ENCODE peak calls at places on chromosomes 4 and X, in ten cellular contexts. One of them, this sample, is unnamed.

GRCh38 chr4:37157403-37158167 is 87.0 kb upstream of the NWD2 start:
- DNase-seq in mammary epithelial cell: no peak
- DNase-seq in IMR-90: no peak
- DNase-seq in breast epithelium: no peak
- DNase-seq in lung: no peak
- DNase-seq in lower lobe of right lung: no peak
- DNase-seq in H1: no peak
- DNase-seq in brain microvascular endothelial cell: no peak
- DNase-seq in AG04449: no peak
- DNase-seq in OCI-LY7: no peak
- DNase-seq in this sample: no peak

GRCh38 chr4:174490356-174490969 is 31.8 kb downstream of the HPGD start:
- DNase-seq in OCI-LY7: no peak
- DNase-seq in IMR-90: peak
- DNase-seq in lower lobe of right lung: no peak
- DNase-seq in breast epithelium: no peak
- DNase-seq in AG04449: no peak
- DNase-seq in H1: no peak
- DNase-seq in mammary epithelial cell: no peak
- DNase-seq in lung: no peak
- DNase-seq in brain microvascular endothelial cell: peak
- DNase-seq in this sample: no peak

GRCh38 chr4:123986268-123986798 is 589.7 kb downstream of the SPRY1 start:
- DNase-seq in H1: no peak
- DNase-seq in mammary epithelial cell: peak
- DNase-seq in IMR-90: peak
- DNase-seq in AG04449: peak
- DNase-seq in lower lobe of right lung: no peak
- DNase-seq in OCI-LY7: no peak
- DNase-seq in brain microvascular endothelial cell: peak
- DNase-seq in lung: peak
- DNase-seq in breast epithelium: no peak
- DNase-seq in this sample: peak

GRCh38 chrX:85359051-85359450 is 20.4 kb downstream of the POF1B start:
- DNase-seq in breast epithelium: no peak
- DNase-seq in H1: no peak
- DNase-seq in brain microvascular endothelial cell: no peak
- DNase-seq in lower lobe of right lung: no peak
- DNase-seq in AG04449: no peak
- DNase-seq in lung: no peak
- DNase-seq in IMR-90: no peak
- DNase-seq in mammary epithelial cell: no peak
- DNase-seq in OCI-LY7: no peak
- DNase-seq in this sample: no peak

GRCh38 chr4:120871173-120871572 is 51.4 kb downstream of the PRDM5 start:
- DNase-seq in mammary epithelial cell: no peak
- DNase-seq in AG04449: no peak
- DNase-seq in IMR-90: no peak
- DNase-seq in lung: no peak
- DNase-seq in OCI-LY7: no peak
- DNase-seq in brain microvascular endothelial cell: no peak
- DNase-seq in lower lobe of right lung: no peak
- DNase-seq in H1: no peak
- DNase-seq in breast epithelium: no peak
- DNase-seq in this sample: no peak

GRCh38 chr4:185567828-185568442 is 32.6 kb upstream of the PDLIM3 start:
- DNase-seq in AG04449: no peak
- DNase-seq in lower lobe of right lung: no peak
- DNase-seq in OCI-LY7: no peak
- DNase-seq in lung: peak
- DNase-seq in H1: no peak
- DNase-seq in mammary epithelial cell: no peak
- DNase-seq in breast epithelium: peak
- DNase-seq in IMR-90: peak
- DNase-seq in brain microvascular endothelial cell: peak
- DNase-seq in this sample: no peak

GRCh38 chr4:8297691-8298485 is 28.3 kb downstream of the HTRA3 start:
- DNase-seq in breast epithelium: peak
- DNase-seq in IMR-90: no peak
- DNase-seq in AG04449: no peak
- DNase-seq in lower lobe of right lung: peak
- DNase-seq in mammary epithelial cell: no peak
- DNase-seq in brain microvascular endothelial cell: no peak
- DNase-seq in lung: no peak
- DNase-seq in OCI-LY7: no peak
- DNase-seq in H1: no peak
- DNase-seq in this sample: peak

GRCh38 chrX:109797311-109797975 is 64.4 kb upstream of the ACSL4 start:
- DNase-seq in OCI-LY7: no peak
- DNase-seq in lung: no peak
- DNase-seq in IMR-90: no peak
- DNase-seq in lower lobe of right lung: no peak
- DNase-seq in mammary epithelial cell: peak
- DNase-seq in breast epithelium: no peak
- DNase-seq in AG04449: no peak
- DNase-seq in H1: no peak
- DNase-seq in brain microvascular endothelial cell: no peak
- DNase-seq in this sample: no peak

GRCh38 chr4:656651-657337 is 17.3 kb downstream of the ATP5ME start:
- DNase-seq in H1: no peak
- DNase-seq in breast epithelium: no peak
- DNase-seq in brain microvascular endothelial cell: no peak
- DNase-seq in mammary epithelial cell: no peak
- DNase-seq in OCI-LY7: no peak
- DNase-seq in IMR-90: no peak
- DNase-seq in lung: no peak
- DNase-seq in lower lobe of right lung: peak
- DNase-seq in AG04449: no peak
- DNase-seq in this sample: no peak

GRCh38 chr4:5137927-5138326 is 86.6 kb downstream of the STK32B start:
- DNase-seq in breast epithelium: no peak
- DNase-seq in lung: no peak
- DNase-seq in IMR-90: peak
- DNase-seq in H1: no peak
- DNase-seq in AG04449: peak
- DNase-seq in brain microvascular endothelial cell: no peak
- DNase-seq in lower lobe of right lung: no peak
- DNase-seq in OCI-LY7: no peak
- DNase-seq in mammary epithelial cell: no peak
- DNase-seq in this sample: no peak

GRCh38 chr4:175447006-175447405 is 365.1 kb downstream of the GPM6A start:
- DNase-seq in OCI-LY7: no peak
- DNase-seq in AG04449: no peak
- DNase-seq in mammary epithelial cell: no peak
- DNase-seq in brain microvascular endothelial cell: no peak
- DNase-seq in lung: no peak
- DNase-seq in H1: no peak
- DNase-seq in breast epithelium: no peak
- DNase-seq in lower lobe of right lung: no peak
- DNase-seq in IMR-90: no peak
- DNase-seq in this sample: no peak

GRCh38 chrX:101685923-101686322 is 26.3 kb upstream of the ARMCX2 start:
- DNase-seq in AG04449: no peak
- DNase-seq in brain microvascular endothelial cell: no peak
- DNase-seq in mammary epithelial cell: no peak
- DNase-seq in IMR-90: no peak
- DNase-seq in lower lobe of right lung: no peak
- DNase-seq in OCI-LY7: no peak
- DNase-seq in lung: no peak
- DNase-seq in H1: no peak
- DNase-seq in breast epithelium: no peak
- DNase-seq in this sample: no peak

GRCh38 chrX:11663875-11664210 is 1.9 kb downstream of the ARHGAP6 start:
- DNase-seq in OCI-LY7: no peak
- DNase-seq in lung: no peak
- DNase-seq in lower lobe of right lung: no peak
- DNase-seq in H1: no peak
- DNase-seq in AG04449: no peak
- DNase-seq in breast epithelium: no peak
- DNase-seq in IMR-90: no peak
- DNase-seq in mammary epithelial cell: no peak
- DNase-seq in brain microvascular endothelial cell: no peak
- DNase-seq in this sample: no peak

GRCh38 chr4:119746951-119747350 is 118.3 kb upstream of the PDE5A start:
- DNase-seq in OCI-LY7: no peak
- DNase-seq in breast epithelium: no peak
- DNase-seq in H1: no peak
- DNase-seq in lower lobe of right lung: no peak
- DNase-seq in AG04449: no peak
- DNase-seq in lung: no peak
- DNase-seq in IMR-90: peak
- DNase-seq in brain microvascular endothelial cell: no peak
- DNase-seq in mammary epithelial cell: no peak
- DNase-seq in this sample: no peak

GRCh38 chr4:146124023-146124680 is 51.4 kb upstream of the LSM6 start:
- DNase-seq in H1: peak
- DNase-seq in mammary epithelial cell: no peak
- DNase-seq in brain microvascular endothelial cell: no peak
- DNase-seq in lower lobe of right lung: no peak
- DNase-seq in IMR-90: peak
- DNase-seq in lung: no peak
- DNase-seq in breast epithelium: no peak
- DNase-seq in OCI-LY7: no peak
- DNase-seq in AG04449: no peak
- DNase-seq in this sample: no peak

GRCh38 chr4:62131049-62131448 is 930.9 kb downstream of the ADGRL3 start:
- DNase-seq in AG04449: no peak
- DNase-seq in IMR-90: no peak
- DNase-seq in breast epithelium: no peak
- DNase-seq in brain microvascular endothelial cell: no peak
- DNase-seq in H1: no peak
- DNase-seq in OCI-LY7: no peak
- DNase-seq in mammary epithelial cell: no peak
- DNase-seq in lower lobe of right lung: no peak
- DNase-seq in lung: no peak
- DNase-seq in this sample: no peak

GRCh38 chr4:6907658-6908191 is 1.9 kb upstream of the TBC1D14 start:
- DNase-seq in AG04449: no peak
- DNase-seq in mammary epithelial cell: no peak
- DNase-seq in IMR-90: no peak
- DNase-seq in breast epithelium: no peak
- DNase-seq in lung: no peak
- DNase-seq in lower lobe of right lung: peak
- DNase-seq in brain microvascular endothelial cell: no peak
- DNase-seq in H1: peak
- DNase-seq in OCI-LY7: peak
- DNase-seq in this sample: no peak
- H3K4me3 ChIP-seq in AG04449: no peak
- H3K4me3 ChIP-seq in mammary epithelial cell: no peak
- H3K4me3 ChIP-seq in IMR-90: no peak
- H3K4me3 ChIP-seq in breast epithelium: peak
- H3K4me3 ChIP-seq in lung: no peak
- H3K4me3 ChIP-seq in lower lobe of right lung: no peak
- H3K4me3 ChIP-seq in brain microvascular endothelial cell: no peak
- H3K4me3 ChIP-seq in H1: peak
- H3K4me3 ChIP-seq in OCI-LY7: no peak
- H3K4me3 ChIP-seq in this sample: no peak

DNA sequence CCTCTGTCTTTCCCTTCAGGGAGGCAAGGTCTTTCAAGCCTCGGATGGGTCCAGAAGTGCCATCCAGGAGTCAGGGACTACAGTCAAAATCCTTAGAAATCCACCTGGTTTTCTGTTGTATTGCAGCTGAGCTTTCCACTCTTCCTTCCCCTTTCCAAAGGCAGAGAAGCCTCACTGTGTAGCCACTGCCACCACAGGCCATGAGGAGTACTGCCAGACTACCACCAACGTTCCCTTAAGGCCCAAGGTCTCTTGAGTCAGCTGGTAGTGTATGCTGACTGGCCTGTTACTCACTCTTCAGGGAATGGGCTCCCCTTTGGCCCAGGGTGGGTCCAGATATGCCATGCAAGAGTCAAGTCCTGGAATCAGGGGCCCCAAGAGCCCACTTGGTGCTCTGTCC is 1454.1 kb downstream of the PCDH19 start:
- DNase-seq in brain microvascular endothelial cell: no peak
- DNase-seq in lower lobe of right lung: no peak
- DNase-seq in breast epithelium: no peak
- DNase-seq in mammary epithelial cell: no peak
- DNase-seq in IMR-90: no peak
- DNase-seq in H1: no peak
- DNase-seq in lung: no peak
- DNase-seq in AG04449: no peak
- DNase-seq in OCI-LY7: no peak
- DNase-seq in this sample: no peak
- TF ChIP-seq CTCF in brain microvascular endothelial cell: peak
- TF ChIP-seq CTCF in lower lobe of right lung: no peak
- TF ChIP-seq CTCF in breast epithelium: no peak
- TF ChIP-seq CTCF in mammary epithelial cell: no peak
- TF ChIP-seq CTCF in IMR-90: no peak
- TF ChIP-seq CTCF in H1: peak
- TF ChIP-seq CTCF in lung: no peak
- TF ChIP-seq CTCF in AG04449: no peak
- TF ChIP-seq CTCF in OCI-LY7: no peak
- TF ChIP-seq CTCF in this sample: no peak

DNA sequence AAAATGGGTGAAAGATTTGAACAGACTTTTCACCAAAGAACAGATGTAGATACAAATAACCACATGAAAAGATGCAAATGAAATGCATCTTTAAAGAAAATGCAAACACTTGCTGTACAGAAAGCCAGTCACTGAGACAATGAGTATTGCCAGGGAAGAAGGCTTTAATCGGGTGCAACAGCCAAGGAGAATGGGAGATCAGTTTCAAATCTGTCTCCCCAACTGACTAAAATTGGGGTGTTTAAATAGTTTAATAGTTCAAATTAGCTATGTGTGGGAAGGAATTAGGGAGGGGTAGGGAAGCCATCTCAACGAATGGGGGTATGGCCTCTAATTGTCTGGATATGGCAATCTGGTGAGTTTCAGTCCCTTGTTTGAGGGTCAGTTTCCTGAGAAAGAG is 295.4 kb downstream of the PTTG2 start:
- DNase-seq in mammary epithelial cell: no peak
- DNase-seq in OCI-LY7: no peak
- DNase-seq in lung: no peak
- DNase-seq in lower lobe of right lung: no peak
- DNase-seq in AG04449: no peak
- DNase-seq in IMR-90: no peak
- DNase-seq in brain microvascular endothelial cell: no peak
- DNase-seq in H1: no peak
- DNase-seq in breast epithelium: no peak
- DNase-seq in this sample: no peak
- H3K4me3 ChIP-seq in mammary epithelial cell: no peak
- H3K4me3 ChIP-seq in OCI-LY7: no peak
- H3K4me3 ChIP-seq in lung: no peak
- H3K4me3 ChIP-seq in lower lobe of right lung: no peak
- H3K4me3 ChIP-seq in AG04449: no peak
- H3K4me3 ChIP-seq in IMR-90: no peak
- H3K4me3 ChIP-seq in brain microvascular endothelial cell: no peak
- H3K4me3 ChIP-seq in H1: no peak
- H3K4me3 ChIP-seq in breast epithelium: no peak
- H3K4me3 ChIP-seq in this sample: no peak

DNA sequence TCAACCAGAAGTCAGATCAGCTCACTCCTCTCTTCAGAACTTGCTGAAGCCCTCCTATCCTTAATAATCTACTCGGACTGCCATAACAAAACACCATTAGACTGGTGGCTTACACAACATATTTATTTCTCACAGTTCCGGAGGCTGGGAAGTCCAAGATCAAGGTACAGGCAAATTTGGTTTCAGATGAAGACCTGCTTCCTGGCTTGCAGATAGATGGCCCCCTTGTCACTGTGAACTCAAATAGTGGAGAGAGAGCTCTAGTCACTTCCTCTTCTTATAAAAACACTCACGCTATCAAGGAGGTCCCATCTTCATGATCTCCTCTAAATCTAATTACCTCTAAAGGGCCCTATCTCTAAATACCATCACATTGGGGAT is 125.1 kb downstream of the CAMK2D start:
- DNase-seq in H1: no peak
- DNase-seq in lower lobe of right lung: no peak
- DNase-seq in breast epithelium: no peak
- DNase-seq in brain microvascular endothelial cell: no peak
- DNase-seq in IMR-90: no peak
- DNase-seq in OCI-LY7: peak
- DNase-seq in mammary epithelial cell: no peak
- DNase-seq in AG04449: no peak
- DNase-seq in lung: no peak
- DNase-seq in this sample: no peak
- TF ChIP-seq CTCF in H1: no peak
- TF ChIP-seq CTCF in lower lobe of right lung: peak
- TF ChIP-seq CTCF in breast epithelium: no peak
- TF ChIP-seq CTCF in brain microvascular endothelial cell: no peak
- TF ChIP-seq CTCF in IMR-90: no peak
- TF ChIP-seq CTCF in OCI-LY7: peak
- TF ChIP-seq CTCF in mammary epithelial cell: no peak
- TF ChIP-seq CTCF in AG04449: no peak
- TF ChIP-seq CTCF in lung: no peak
- TF ChIP-seq CTCF in this sample: no peak

This sample was measured in suprapubic skin.